ENCODE peak calls at places on chromosomes 6 and 20, in seven cellular contexts. O is smooth muscle cell of the brain vasculature, F is ureter, V is NCI-H2029 treated with DMSO at 0.1 percent for 48 hours, Y is stomach, S is GOT3, D is AG09309. G is an unnamed sample.

GRCh38 chr6:83860347-83860731 is 850 bp downstream of the CYB5R4 start:
- DNase-seq in S (no peak), V (no peak), D (no peak), Y (no peak), F (no peak), O (no peak), G (peak)

GRCh38 chr6:43499028-43499815 is 10.9 kb downstream of the LRRC73 start:
- DNase-seq in V (no peak), F (no peak), D (no peak), O (no peak), Y (no peak), S (no peak), G (no peak)

GRCh38 chr6:3139090-3139903 is 18.0 kb downstream of the TUBB2A start:
- DNase-seq in Y (peak), O (peak), F (peak), V (peak), D (peak), S (no peak), G (peak)

GRCh38 chr6:56850618-56851017 is 104.3 kb upstream of the BEND6 start:
- DNase-seq in F (no peak), Y (no peak), V (no peak), O (no peak), D (no peak), S (no peak), G (no peak)

GRCh38 chr6:44559486-44560270 is 172.2 kb downstream of the CDC5L start:
- DNase-seq in V (no peak), S (no peak), D (no peak), O (no peak), Y (no peak), F (no peak), G (no peak)

GRCh38 chr6:43647613-43648012 is 2.8 kb downstream of the RSPH9 start:
- DNase-seq in D (no peak), Y (no peak), O (no peak), F (no peak), V (no peak), S (no peak), G (no peak)

GRCh38 chr6:5752282-5752681 is 254.4 kb downstream of the NRN1 start:
- DNase-seq in S (no peak), V (no peak), Y (no peak), D (peak), F (no peak), O (no peak), G (peak)

GRCh38 chr6:82365011-82365751 is 1.6 kb downstream of the TPBG start:
- DNase-seq in S (peak), V (peak), Y (peak), O (no peak), F (no peak), D (no peak), G (no peak)

GRCh38 chr6:46921731-46922130 is at the start of gene ADGRF5:
- DNase-seq in D (no peak), F (no peak), O (no peak), V (no peak), S (no peak), Y (no peak), G (no peak)

GRCh38 chr6:153117986-153118886 is 12.8 kb downstream of the RGS17 start:
- DNase-seq in S (no peak), O (no peak), D (peak), Y (no peak), V (no peak), F (no peak), G (peak)

GRCh38 chr6:31752739-31753319 is 9.6 kb upstream of the SAPCD1 start:
- DNase-seq in O (no peak), S (no peak), F (no peak), V (no peak), Y (no peak), D (no peak), G (no peak)

GRCh38 chr6:146913842-146914562 is 290.2 kb upstream of the STXBP5 start:
- DNase-seq in F (peak), Y (peak), O (peak), S (peak), V (no peak), D (peak), G (peak)

GRCh38 chr20:1569417-1569861 is 11.9 kb upstream of the SIRPD start:
- DNase-seq in O (no peak), V (no peak), F (no peak), S (no peak), D (no peak), Y (peak), G (peak)

GRCh38 chr6:46010771-46011170 is 4.9 kb downstream of the CLIC5 start:
- DNase-seq in Y (no peak), S (no peak), F (no peak), V (no peak), O (no peak), D (no peak), G (no peak)

GRCh38 chr6:12097791-12098190 is 85.7 kb downstream of the HIVEP1 start:
- DNase-seq in F (no peak), S (no peak), Y (no peak), O (no peak), D (peak), V (no peak), G (no peak)

GRCh38 chr20:48718914-48719578 is 108.8 kb downstream of the PREX1 start:
- DNase-seq in S (no peak), Y (no peak), O (no peak), F (no peak), D (no peak), V (no peak), G (peak)

GRCh38 chr20:40535816-40536215 is 153.2 kb downstream of the MAFB start:
- DNase-seq in O (no peak), V (no peak), D (no peak), F (no peak), S (no peak), Y (no peak), G (peak)

GRCh38 chr20:55561259-55561658 is 444.1 kb downstream of the CBLN4 start:
- DNase-seq in Y (no peak), O (no peak), F (no peak), V (no peak), S (no peak), D (no peak), G (no peak)

GRCh38 chr20:49345538-49345937 is 67.7 kb upstream of the ZNFX1 start:
- DNase-seq in O (no peak), F (no peak), Y (no peak), V (no peak), S (no peak), D (peak), G (no peak)

GRCh38 chr20:48769111-48769879 is 58.5 kb downstream of the PREX1 start:
- DNase-seq in O (no peak), F (no peak), S (no peak), Y (peak), D (no peak), V (no peak), G (peak)